ENCODE peak calls at places on chromosomes 5 and 9, in six cellular contexts. One of them, this sample, is unnamed.

GRCh38 chr5:158162479-158162878 is 303.5 kb upstream of the CLINT1 start:
- DNase-seq in NCI-H1436 treated with DMSO at 0.1 percent for 48 hours: peak; percentile 18
- DNase-seq in GM19239: no peak
- DNase-seq in activated T-cell treated with anti-CD3 and anti-CD28 coated beads, Interleukin-2, amount 50 U/mL, for 72 hours: no peak
- DNase-seq in aorta: no peak
- DNase-seq in NCI-H187: no peak
- DNase-seq in this sample: no peak

GRCh38 chr5:125181159-125181558 is 434.7 kb upstream of the ZNF608 start:
- DNase-seq in NCI-H1436 treated with DMSO at 0.1 percent for 48 hours: no peak
- DNase-seq in GM19239: no peak
- DNase-seq in activated T-cell treated with anti-CD3 and anti-CD28 coated beads, Interleukin-2, amount 50 U/mL, for 72 hours: no peak
- DNase-seq in aorta: no peak
- DNase-seq in NCI-H187: no peak
- DNase-seq in this sample: no peak

GRCh38 chr5:138910546-138911185 is 35.5 kb upstream of the LRRTM2 start:
- DNase-seq in NCI-H1436 treated with DMSO at 0.1 percent for 48 hours: no peak
- DNase-seq in GM19239: no peak
- DNase-seq in activated T-cell treated with anti-CD3 and anti-CD28 coated beads, Interleukin-2, amount 50 U/mL, for 72 hours: no peak
- DNase-seq in aorta: no peak
- DNase-seq in NCI-H187: no peak
- DNase-seq in this sample: no peak

GRCh38 chr5:52468980-52469379 is 318.7 kb upstream of the ITGA1 start:
- DNase-seq in NCI-H1436 treated with DMSO at 0.1 percent for 48 hours: no peak
- DNase-seq in GM19239: no peak
- DNase-seq in activated T-cell treated with anti-CD3 and anti-CD28 coated beads, Interleukin-2, amount 50 U/mL, for 72 hours: no peak
- DNase-seq in aorta: no peak
- DNase-seq in NCI-H187: no peak
- DNase-seq in this sample: no peak

GRCh38 chr5:1484416-1485319 is 39.1 kb downstream of the LPCAT1 start:
- DNase-seq in NCI-H1436 treated with DMSO at 0.1 percent for 48 hours: no peak
- DNase-seq in GM19239: peak; percentile 88
- DNase-seq in activated T-cell treated with anti-CD3 and anti-CD28 coated beads, Interleukin-2, amount 50 U/mL, for 72 hours: no peak
- DNase-seq in aorta: no peak
- DNase-seq in NCI-H187: no peak
- DNase-seq in this sample: peak; percentile 88

GRCh38 chr9:124045076-124045829 is 33.7 kb downstream of the LHX2 start:
- DNase-seq in NCI-H1436 treated with DMSO at 0.1 percent for 48 hours: no peak
- DNase-seq in GM19239: no peak
- DNase-seq in activated T-cell treated with anti-CD3 and anti-CD28 coated beads, Interleukin-2, amount 50 U/mL, for 72 hours: peak; percentile 19
- DNase-seq in aorta: peak; percentile 84
- DNase-seq in NCI-H187: no peak
- DNase-seq in this sample: no peak

GRCh38 chr5:37836173-37837100 is 3.4 kb downstream of the GDNF start:
- DNase-seq in NCI-H1436 treated with DMSO at 0.1 percent for 48 hours: no peak
- DNase-seq in GM19239: no peak
- DNase-seq in activated T-cell treated with anti-CD3 and anti-CD28 coated beads, Interleukin-2, amount 50 U/mL, for 72 hours: no peak
- DNase-seq in aorta: peak; percentile 75
- DNase-seq in NCI-H187: no peak
- DNase-seq in this sample: no peak

GRCh38 chr5:164377746-164378145 is 872.3 kb downstream of the MAT2B start:
- DNase-seq in NCI-H1436 treated with DMSO at 0.1 percent for 48 hours: no peak
- DNase-seq in GM19239: no peak
- DNase-seq in activated T-cell treated with anti-CD3 and anti-CD28 coated beads, Interleukin-2, amount 50 U/mL, for 72 hours: no peak
- DNase-seq in aorta: no peak
- DNase-seq in NCI-H187: no peak
- DNase-seq in this sample: no peak

GRCh38 chr9:114366334-114367128 is 21.3 kb downstream of the AKNA start:
- DNase-seq in NCI-H1436 treated with DMSO at 0.1 percent for 48 hours: no peak
- DNase-seq in GM19239: peak; percentile 37
- DNase-seq in activated T-cell treated with anti-CD3 and anti-CD28 coated beads, Interleukin-2, amount 50 U/mL, for 72 hours: peak; percentile 48
- DNase-seq in aorta: no peak
- DNase-seq in NCI-H187: no peak
- DNase-seq in this sample: no peak

GRCh38 chr5:75566710-75567309 is 44.4 kb upstream of the ANKDD1B start:
- DNase-seq in NCI-H1436 treated with DMSO at 0.1 percent for 48 hours: no peak
- DNase-seq in GM19239: no peak
- DNase-seq in activated T-cell treated with anti-CD3 and anti-CD28 coated beads, Interleukin-2, amount 50 U/mL, for 72 hours: peak; percentile 55
- DNase-seq in aorta: no peak
- DNase-seq in NCI-H187: no peak
- DNase-seq in this sample: peak; percentile 92

GRCh38 chr5:172235132-172235780 is 41.3 kb downstream of the EFCAB9 start:
- DNase-seq in NCI-H1436 treated with DMSO at 0.1 percent for 48 hours: no peak
- DNase-seq in GM19239: peak; percentile 12
- DNase-seq in activated T-cell treated with anti-CD3 and anti-CD28 coated beads, Interleukin-2, amount 50 U/mL, for 72 hours: no peak
- DNase-seq in aorta: no peak
- DNase-seq in NCI-H187: no peak
- DNase-seq in this sample: peak; percentile 59

GRCh38 chr5:55557123-55557522 is 22.4 kb upstream of the PLPP1 start:
- DNase-seq in NCI-H1436 treated with DMSO at 0.1 percent for 48 hours: no peak
- DNase-seq in GM19239: no peak
- DNase-seq in activated T-cell treated with anti-CD3 and anti-CD28 coated beads, Interleukin-2, amount 50 U/mL, for 72 hours: no peak
- DNase-seq in aorta: no peak
- DNase-seq in NCI-H187: no peak
- DNase-seq in this sample: no peak

GRCh38 chr9:112856200-112856599 is 34.5 kb downstream of the SLC46A2 start:
- DNase-seq in NCI-H1436 treated with DMSO at 0.1 percent for 48 hours: no peak
- DNase-seq in GM19239: no peak
- DNase-seq in activated T-cell treated with anti-CD3 and anti-CD28 coated beads, Interleukin-2, amount 50 U/mL, for 72 hours: no peak
- DNase-seq in aorta: no peak
- DNase-seq in NCI-H187: no peak
- DNase-seq in this sample: no peak

GRCh38 chr5:137361275-137361674 is 137.9 kb downstream of the SPOCK1 start:
- DNase-seq in NCI-H1436 treated with DMSO at 0.1 percent for 48 hours: no peak
- DNase-seq in GM19239: no peak
- DNase-seq in activated T-cell treated with anti-CD3 and anti-CD28 coated beads, Interleukin-2, amount 50 U/mL, for 72 hours: no peak
- DNase-seq in aorta: no peak
- DNase-seq in NCI-H187: no peak
- DNase-seq in this sample: no peak

GRCh38 chr9:4096121-4096520 is 203.7 kb downstream of the GLIS3 start:
- DNase-seq in NCI-H1436 treated with DMSO at 0.1 percent for 48 hours: no peak
- DNase-seq in GM19239: no peak
- DNase-seq in activated T-cell treated with anti-CD3 and anti-CD28 coated beads, Interleukin-2, amount 50 U/mL, for 72 hours: no peak
- DNase-seq in aorta: no peak
- DNase-seq in NCI-H187: no peak
- DNase-seq in this sample: no peak

GRCh38 chr5:163529698-163530097 is 24.3 kb downstream of the MAT2B start:
- DNase-seq in NCI-H1436 treated with DMSO at 0.1 percent for 48 hours: no peak
- DNase-seq in GM19239: no peak
- DNase-seq in activated T-cell treated with anti-CD3 and anti-CD28 coated beads, Interleukin-2, amount 50 U/mL, for 72 hours: no peak
- DNase-seq in aorta: no peak
- DNase-seq in NCI-H187: no peak
- DNase-seq in this sample: no peak

GRCh38 chr5:67414712-67415111 is 218.1 kb upstream of the CD180 start:
- DNase-seq in NCI-H1436 treated with DMSO at 0.1 percent for 48 hours: no peak
- DNase-seq in GM19239: no peak
- DNase-seq in activated T-cell treated with anti-CD3 and anti-CD28 coated beads, Interleukin-2, amount 50 U/mL, for 72 hours: no peak
- DNase-seq in aorta: no peak
- DNase-seq in NCI-H187: no peak
- DNase-seq in this sample: no peak

GRCh38 chr9:113632776-113633590 is 169.5 kb downstream of the RGS3 start:
- DNase-seq in NCI-H1436 treated with DMSO at 0.1 percent for 48 hours: no peak
- DNase-seq in GM19239: no peak
- DNase-seq in activated T-cell treated with anti-CD3 and anti-CD28 coated beads, Interleukin-2, amount 50 U/mL, for 72 hours: peak; percentile 42
- DNase-seq in aorta: peak; percentile 58
- DNase-seq in NCI-H187: no peak
- DNase-seq in this sample: no peak

GRCh38 chr5:134877159-134877558 is 3.0 kb downstream of the TXNDC15 start:
- DNase-seq in NCI-H1436 treated with DMSO at 0.1 percent for 48 hours: no peak
- DNase-seq in GM19239: peak; percentile 72
- DNase-seq in activated T-cell treated with anti-CD3 and anti-CD28 coated beads, Interleukin-2, amount 50 U/mL, for 72 hours: no peak
- DNase-seq in aorta: no peak
- DNase-seq in NCI-H187: no peak
- DNase-seq in this sample: peak; percentile 30

GRCh38 chr5:173496129-173496882 is 120.1 kb downstream of the BOD1 start:
- DNase-seq in NCI-H1436 treated with DMSO at 0.1 percent for 48 hours: no peak
- DNase-seq in GM19239: no peak
- DNase-seq in activated T-cell treated with anti-CD3 and anti-CD28 coated beads, Interleukin-2, amount 50 U/mL, for 72 hours: no peak
- DNase-seq in aorta: no peak
- DNase-seq in NCI-H187: no peak
- DNase-seq in this sample: no peak

GRCh38 chr5:154095819-154096380 is 57.1 kb downstream of the MFAP3 start:
- DNase-seq in NCI-H1436 treated with DMSO at 0.1 percent for 48 hours: peak; percentile 26
- DNase-seq in GM19239: no peak
- DNase-seq in activated T-cell treated with anti-CD3 and anti-CD28 coated beads, Interleukin-2, amount 50 U/mL, for 72 hours: no peak
- DNase-seq in aorta: no peak
- DNase-seq in NCI-H187: no peak
- DNase-seq in this sample: no peak

GRCh38 chr5:1500411-1501091 is 23.2 kb downstream of the LPCAT1 start:
- DNase-seq in NCI-H1436 treated with DMSO at 0.1 percent for 48 hours: no peak
- DNase-seq in GM19239: no peak
- DNase-seq in activated T-cell treated with anti-CD3 and anti-CD28 coated beads, Interleukin-2, amount 50 U/mL, for 72 hours: no peak
- DNase-seq in aorta: peak; percentile 91
- DNase-seq in NCI-H187: no peak
- DNase-seq in this sample: no peak

GRCh38 chr9:130320697-130321080 is 55.1 kb downstream of the HMCN2 start:
- DNase-seq in NCI-H1436 treated with DMSO at 0.1 percent for 48 hours: no peak
- DNase-seq in GM19239: no peak
- DNase-seq in activated T-cell treated with anti-CD3 and anti-CD28 coated beads, Interleukin-2, amount 50 U/mL, for 72 hours: no peak
- DNase-seq in aorta: no peak
- DNase-seq in NCI-H187: no peak
- DNase-seq in this sample: no peak

GRCh38 chr9:16039103-16039987 is 486.5 kb downstream of the CCDC171 start:
- DNase-seq in NCI-H1436 treated with DMSO at 0.1 percent for 48 hours: no peak
- DNase-seq in GM19239: no peak
- DNase-seq in activated T-cell treated with anti-CD3 and anti-CD28 coated beads, Interleukin-2, amount 50 U/mL, for 72 hours: no peak
- DNase-seq in aorta: no peak
- DNase-seq in NCI-H187: no peak
- DNase-seq in this sample: no peak